ENCODE peak calls at places on chromosomes 6 and 20, in ten cellular contexts. D is gastrocnemius medialis, Y is tibial artery, Z is Panc1, V is endothelial cell of umbilical vein, J is cardiac muscle cell, P is neural progenitor cell, E is heart left ventricle, U is astrocyte, R is HCT116. L is an unnamed sample. For H3K9me3, the result is how much of the 10 kb centered on the place peaks cover.

GRCh38 chr6:43873806-43874714 is 104.0 kb downstream of the VEGFA start:
- DNase-seq in D (no peak), Y (no peak), Z (no peak), V (no peak), J (no peak), P (peak), E (peak), U (no peak), R (no peak), L (peak)

GRCh38 chr20:40953856-40954255 is 74.8 kb upstream of the TOP1 start:
- DNase-seq in D (no peak), Y (no peak), Z (no peak), V (no peak), J (no peak), P (no peak), E (no peak), U (peak), R (no peak), L (no peak)

GRCh38 chr6:97901531-97901930 is 618.5 kb upstream of the MMS22L start:
- DNase-seq in D (no peak), Y (no peak), Z (no peak), V (no peak), J (no peak), P (no peak), E (no peak), U (no peak), R (no peak), L (no peak)

GRCh38 chr6:117267766-117268534 is 2.6 kb downstream of the VGLL2 start:
- DNase-seq in D (peak), Y (no peak), Z (no peak), V (no peak), J (no peak), P (peak), E (no peak), U (no peak), R (no peak), L (no peak)

GRCh38 chr6:46255528-46255927 is 84.7 kb upstream of the ENPP5 start:
- DNase-seq in D (no peak), Y (no peak), Z (no peak), V (no peak), J (no peak), P (no peak), E (no peak), U (no peak), R (no peak), L (no peak)

GRCh38 chr6:158834675-158835385 is 15.7 kb upstream of the EZR start:
- DNase-seq in D (no peak), Y (no peak), Z (no peak), V (no peak), J (no peak), P (no peak), E (no peak), U (no peak), R (no peak), L (no peak)

GRCh38 chr6:106279179-106279578 is 46.4 kb downstream of the ATG5 start:
- DNase-seq in D (no peak), Y (no peak), Z (no peak), V (no peak), J (no peak), P (no peak), E (no peak), U (peak), R (no peak), L (no peak)

GRCh38 chr6:141682391-141682790 is 450.3 kb upstream of the GJE1 start:
- DNase-seq in D (no peak), Y (no peak), Z (no peak), V (no peak), J (no peak), P (peak), E (no peak), U (no peak), R (no peak), L (no peak)

GRCh38 chr20:6575912-6576391 is 191.5 kb upstream of the BMP2 start:
- DNase-seq in D (no peak), Y (no peak), Z (no peak), V (peak), J (peak), P (no peak), E (no peak), U (peak), R (no peak), L (peak)

GRCh38 chr20:18331694-18332093 is 43.4 kb downstream of the ZNF133 start:
- DNase-seq in D (no peak), Y (no peak), Z (no peak), V (no peak), J (no peak), P (no peak), E (no peak), U (no peak), R (no peak), L (no peak)

GRCh38 chr20:17799575-17799974 is 99.8 kb downstream of the BANF2 start:
- DNase-seq in D (no peak), Y (no peak), Z (no peak), V (no peak), J (no peak), P (no peak), E (no peak), U (no peak), R (no peak), L (no peak)

DNA sequence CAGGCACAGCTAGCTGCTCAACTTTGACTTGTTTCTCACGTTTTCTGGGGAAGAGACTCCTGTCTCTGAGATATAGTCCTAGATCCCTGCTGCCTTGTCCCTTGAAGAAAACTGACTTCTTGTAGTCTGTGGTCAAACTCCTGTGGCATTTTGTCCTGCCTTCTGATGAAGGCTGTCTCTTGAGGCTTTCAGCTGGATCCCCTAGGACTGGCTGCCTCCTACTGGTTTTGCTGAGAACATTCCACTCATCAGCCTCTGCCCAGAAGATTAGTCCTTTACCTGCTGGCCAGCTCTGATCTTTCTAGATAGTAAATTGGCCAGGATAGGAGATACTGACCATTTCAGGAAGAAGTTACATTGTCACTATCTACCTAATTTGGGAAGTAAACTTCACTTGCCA is 71.9 kb upstream of the CNR1 start:
- DNase-seq in D (no peak), Y (no peak), Z (peak), V (peak), J (no peak), P (peak), E (no peak), U (no peak), R (peak), L (peak)
- TF ChIP-seq CTCF in D (no peak), Y (peak), Z (peak), V (no peak), J (no peak), P (peak), E (no peak), U (no peak), R (peak), L (peak)

GRCh38 chr20:39670987-39671386 is 708.8 kb downstream of the DHX35 start:
- DNase-seq in D (no peak), Y (no peak), Z (no peak), V (no peak), J (no peak), P (no peak), E (no peak), U (no peak), R (no peak), L (no peak)
- H3K9me3 ChIP-seq in D (under half), Y (under half), Z (under half), V (under half), J (under half), P (under half), E (under half), U (under half), R (under half), L (under half)

DNA sequence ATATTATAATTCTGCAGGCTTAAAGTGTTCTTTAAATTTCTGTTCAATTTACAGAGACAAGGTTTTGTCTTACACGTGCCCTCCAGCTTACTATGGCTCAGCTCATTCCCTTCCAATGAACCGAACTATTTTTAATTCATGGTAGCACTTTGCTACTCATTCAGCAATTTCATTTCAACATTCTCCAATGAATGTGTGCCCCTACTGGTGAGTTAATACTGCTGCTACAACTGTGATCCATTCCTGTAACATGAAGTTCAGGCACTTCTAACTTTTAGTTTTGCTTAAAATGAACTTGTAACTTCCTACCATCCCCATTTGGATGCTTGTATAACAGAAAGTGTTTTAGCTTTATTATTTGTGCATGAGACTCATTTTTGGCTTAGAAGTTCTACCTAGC is 99.7 kb downstream of the F13A1 start:
- DNase-seq in D (no peak), Y (no peak), Z (no peak), V (no peak), J (no peak), P (no peak), E (no peak), U (no peak), R (no peak), L (no peak)
- TF ChIP-seq CTCF in D (no peak), Y (peak), Z (peak), V (no peak), J (no peak), P (peak), E (no peak), U (peak), R (no peak), L (peak)

DNA sequence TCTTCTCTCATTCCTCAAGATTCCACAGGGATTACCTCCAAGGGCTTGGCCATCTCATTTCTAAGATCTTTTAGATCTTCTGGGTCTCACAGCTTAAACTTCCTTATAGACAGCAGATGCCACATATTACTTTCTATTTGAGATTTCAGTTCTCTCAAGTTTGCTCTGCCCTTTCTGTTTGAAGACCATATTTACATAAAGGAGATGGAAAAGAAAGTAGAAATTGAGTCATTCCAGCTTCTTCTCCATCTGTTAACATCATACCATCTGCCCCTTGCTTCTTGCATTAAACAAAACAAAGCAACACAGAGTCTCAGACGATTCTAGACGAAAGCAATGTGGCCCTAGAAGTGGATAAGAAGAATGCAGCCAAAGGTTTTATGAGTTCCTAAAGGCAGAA is 203.4 kb downstream of the TTLL2 start:
- DNase-seq in D (no peak), Y (no peak), Z (no peak), V (no peak), J (no peak), P (no peak), E (no peak), U (no peak), R (no peak), L (no peak)
- H3K9me3 ChIP-seq in D (under half), Y (under half), Z (under half), V (under half), J (under half), P (under half), E (under half), U (under half), R (under half), L (under half)

GRCh38 chr6:145903356-145904102 is 60.6 kb downstream of the SHPRH start:
- DNase-seq in D (no peak), Y (no peak), Z (no peak), V (no peak), J (peak), P (no peak), E (no peak), U (peak), R (no peak), L (no peak)
- TF ChIP-seq CTCF in D (no peak), Y (no peak), Z (no peak), V (no peak), J (no peak), P (no peak), E (no peak), U (no peak), R (no peak), L (no peak)

GRCh38 chr6:121794630-121795029 is 359.2 kb downstream of the GJA1 start:
- DNase-seq in D (no peak), Y (no peak), Z (peak), V (peak), J (peak), P (no peak), E (no peak), U (peak), R (peak), L (peak)

GRCh38 chr6:121799574-121799973 is 364.1 kb downstream of the GJA1 start:
- DNase-seq in D (no peak), Y (no peak), Z (no peak), V (no peak), J (no peak), P (no peak), E (no peak), U (no peak), R (no peak), L (no peak)

DNA sequence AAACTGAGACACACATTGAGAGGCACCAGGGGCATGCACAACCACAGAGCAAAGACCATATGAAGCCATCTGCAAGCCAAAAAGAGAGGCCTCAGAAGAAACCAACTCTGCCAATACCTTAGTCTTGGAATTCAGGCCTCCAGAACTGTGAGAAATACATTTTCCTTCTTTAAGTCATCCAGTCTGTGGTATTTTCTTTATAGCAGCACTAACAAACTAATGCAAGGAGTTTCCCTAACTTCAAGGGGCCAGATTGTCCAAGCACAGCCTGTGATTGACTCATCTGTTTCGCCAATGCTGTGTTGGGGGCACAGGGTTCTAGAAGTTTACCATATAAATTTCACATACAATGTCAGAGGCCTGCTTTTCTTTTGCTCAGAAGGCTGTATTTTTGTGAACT is 364.6 kb downstream of the GJA1 start:
- DNase-seq in D (no peak), Y (no peak), Z (no peak), V (no peak), J (no peak), P (no peak), E (no peak), U (peak), R (no peak), L (no peak)
- H3K9me3 ChIP-seq in D (under half), Y (under half), Z (under half), V (under half), J (under half), P (under half), E (under half), U (under half), R (under half), L (under half)

DNA sequence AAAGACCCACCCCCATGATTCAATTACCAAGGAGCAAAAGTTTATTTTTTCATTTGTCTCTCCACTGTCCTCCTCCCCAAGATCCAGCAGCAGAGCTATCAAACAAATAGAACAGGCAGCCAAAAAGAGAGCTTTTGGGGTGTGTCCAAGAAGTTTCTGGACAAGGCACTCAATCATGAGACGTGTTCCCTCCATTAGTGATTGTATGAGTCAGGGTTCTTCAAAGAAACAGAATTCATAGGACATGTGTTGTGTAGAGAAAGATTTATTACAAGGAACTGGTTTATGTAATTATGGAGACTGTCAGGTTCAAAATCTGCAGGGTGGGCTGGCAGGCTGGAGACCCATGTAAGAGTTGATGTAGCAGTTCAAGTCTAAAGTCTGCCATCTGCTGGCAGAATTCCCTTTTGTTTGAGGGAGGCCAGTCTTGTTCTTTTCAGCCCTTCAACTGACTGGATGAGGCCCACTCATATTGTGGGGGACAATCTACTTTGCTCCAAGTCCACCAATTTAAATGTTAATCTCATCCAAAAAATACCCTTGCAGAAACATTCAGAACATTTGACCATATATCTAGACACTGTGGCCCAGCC is 248.1 kb upstream of the OPRM1 start:
- DNase-seq in D (no peak), Y (peak), Z (no peak), V (no peak), J (peak), P (peak), E (no peak), U (peak), R (peak), L (peak)
- TF ChIP-seq CTCF in D (no peak), Y (no peak), Z (peak), V (no peak), J (no peak), P (peak), E (peak), U (no peak), R (peak), L (peak)

L was measured in hepatocyte.